ENCODE peak calls at places on chromosomes 7 and 10, in four cellular contexts. K, F, T and C are unnamed samples.

GRCh38 chr7:151954866-151955820 is 1.1 kb upstream of the GALNTL5 start:
- DNase-seq in K (no peak), F (no peak), T (no peak), C (peak)

GRCh38 chr7:150947761-150948680 is 30.1 kb downstream of the KCNH2 start:
- DNase-seq in K (no peak), F (no peak), T (no peak), C (peak)

GRCh38 chr10:86291616-86292340 is 74.8 kb downstream of the GRID1 start:
- DNase-seq in K (peak), F (no peak), T (no peak), C (no peak)

GRCh38 chr7:136114966-136115762 is 138.0 kb upstream of the MTPN start:
- DNase-seq in K (peak), F (peak), T (peak), C (peak)

GRCh38 chr7:141290951-141291350 is 217.1 kb downstream of the TMEM178B start:
- DNase-seq in K (no peak), F (no peak), T (no peak), C (no peak)

GRCh38 chr10:29039659-29040309 is 249.1 kb upstream of the LYZL1 start:
- DNase-seq in K (no peak), F (no peak), T (no peak), C (no peak)

GRCh38 chr7:51186531-51186930 is 130.1 kb downstream of the COBL start:
- DNase-seq in K (no peak), F (no peak), T (no peak), C (peak)

GRCh38 chr7:130897515-130898419 is 163.8 kb upstream of the KLF14 start:
- DNase-seq in K (no peak), F (no peak), T (no peak), C (no peak)

GRCh38 chr10:50326757-50327701 is 75.7 kb upstream of the ASAH2 start:
- DNase-seq in K (no peak), F (no peak), T (no peak), C (peak)

GRCh38 chr10:126252884-126253612 is 135.2 kb downstream of the ADAM12 start:
- DNase-seq in K (no peak), F (no peak), T (no peak), C (no peak)

GRCh38 chr10:11886851-11887250 is 63.7 kb downstream of the PROSER2 start:
- DNase-seq in K (no peak), F (no peak), T (no peak), C (no peak)

GRCh38 chr7:158019726-158020705 is 567.6 kb downstream of the PTPRN2 start:
- DNase-seq in K (no peak), F (no peak), T (no peak), C (no peak)

GRCh38 chr7:38034062-38034907 is 113.8 kb downstream of the EPDR1 start:
- DNase-seq in K (no peak), F (no peak), T (no peak), C (no peak)

GRCh38 chr7:132577206-132578049 is 1.2 kb upstream of the PLXNA4 start:
- DNase-seq in K (no peak), F (peak), T (peak), C (peak)

GRCh38 chr7:27198871-27199801 is 755 bp downstream of the HOXA13 start:
- DNase-seq in K (no peak), F (no peak), T (no peak), C (no peak)

GRCh38 chr7:157612664-157613561 is 276.1 kb downstream of the DNAJB6 start:
- DNase-seq in K (peak), F (no peak), T (peak), C (peak)

GRCh38 chr7:46559194-46559576 is 638.1 kb upstream of the IGFBP3 start:
- DNase-seq in K (no peak), F (no peak), T (no peak), C (no peak)

GRCh38 chr7:22154130-22154529 is 202.8 kb downstream of the RAPGEF5 start:
- DNase-seq in K (peak), F (no peak), T (no peak), C (no peak)

GRCh38 chr10:23157691-23158369 is 34.3 kb upstream of the PTF1A start:
- DNase-seq in K (no peak), F (no peak), T (peak), C (no peak)

GRCh38 chr10:42950606-42951485 is 126.0 kb upstream of the RET start:
- DNase-seq in K (peak), F (no peak), T (no peak), C (no peak)

GRCh38 chr7:107269815-107270214 is 101.0 kb downstream of the HBP1 start:
- DNase-seq in K (no peak), F (no peak), T (no peak), C (no peak)

GRCh38 chr7:37728747-37729146 is 45.2 kb downstream of the GPR141 start:
- DNase-seq in K (no peak), F (no peak), T (no peak), C (no peak)

GRCh38 chr10:71980181-71981023 is 16.2 kb downstream of the CHST3 start:
- DNase-seq in K (no peak), F (no peak), T (no peak), C (no peak)

GRCh38 chr7:49580000-49580399 is 193.4 kb upstream of the VWC2 start:
- DNase-seq in K (no peak), F (no peak), T (no peak), C (no peak)

GRCh38 chr10:17155821-17156220 is 26.2 kb upstream of the CUBN start:
- DNase-seq in K (no peak), F (no peak), T (no peak), C (no peak)